ENCODE peak calls at places on chromosomes 5 and 9, in nine cellular contexts. K, S, F, H, T, N, M, E and A are unnamed samples.

GRCh38 chr5:34556514-34556782 is 99.7 kb upstream of the RAI14 start:
- DNase-seq in H (no peak), M (no peak), F (no peak), N (no peak), S (no peak), K (no peak), E (no peak), T (no peak), A (no peak)

GRCh38 chr9:126377521-126377920 is 50.9 kb downstream of the MVB12B start:
- DNase-seq in H (peak; percentile 81), K (no peak), S (no peak), N (no peak), M (no peak), E (no peak), T (no peak), F (no peak), A (no peak)

GRCh38 chr5:151780348-151780747 is 8.6 kb downstream of the G3BP1 start:
- DNase-seq in F (no peak), M (no peak), S (no peak), E (no peak), K (no peak), N (no peak), T (no peak), H (no peak), A (no peak)

GRCh38 chr5:111453290-111453689 is 59.0 kb downstream of the STARD4 start:
- DNase-seq in F (no peak), T (no peak), M (no peak), K (no peak), H (no peak), S (no peak), N (no peak), E (no peak), A (no peak)

GRCh38 chr5:31783246-31783645 is 144.3 kb downstream of the PDZD2 start:
- DNase-seq in N (no peak), S (no peak), K (no peak), H (no peak), M (no peak), E (no peak), F (no peak), T (no peak), A (no peak)

GRCh38 chr9:95373765-95374435 is 56.4 kb upstream of the FANCC start:
- DNase-seq in H (no peak), E (no peak), M (no peak), T (no peak), S (no peak), N (no peak), F (no peak), K (no peak), A (no peak)

GRCh38 chr9:3687136-3687535 is 161.3 kb upstream of the RFX3 start:
- DNase-seq in T (no peak), M (no peak), F (no peak), H (no peak), E (no peak), N (no peak), K (no peak), S (no peak), A (no peak)

GRCh38 chr5:140266471-140267200 is 36.3 kb downstream of the PFDN1 start:
- DNase-seq in N (no peak), E (peak; percentile 95), F (no peak), T (no peak), S (no peak), M (no peak), H (no peak), K (no peak), A (no peak)

GRCh38 chr5:37771731-37772130 is 68.1 kb downstream of the GDNF start:
- DNase-seq in T (no peak), E (no peak), S (no peak), K (no peak), M (no peak), N (no peak), F (no peak), H (no peak), A (no peak)

GRCh38 chr5:172303090-172303995 is 19.8 kb upstream of the UBTD2 start:
- DNase-seq in N (no peak), F (no peak), E (no peak), H (no peak), K (no peak), S (no peak), M (no peak), T (no peak), A (no peak)

GRCh38 chr9:131173995-131174394 is 48.6 kb downstream of the NUP214 start:
- DNase-seq in N (no peak), S (no peak), K (no peak), F (no peak), H (no peak), M (no peak), E (no peak), T (no peak), A (no peak)

GRCh38 chr9:137281345-137282116 is 4.0 kb downstream of the TOR4A start:
- DNase-seq in T (no peak), E (no peak), M (no peak), S (no peak), H (no peak), N (no peak), F (no peak), K (no peak), A (no peak)

GRCh38 chr5:132790201-132790870 is 13.3 kb upstream of the SEPTIN8 start:
- DNase-seq in M (no peak), H (no peak), T (no peak), E (no peak), K (no peak), F (no peak), N (no peak), S (no peak), A (no peak)

GRCh38 chr9:22354699-22355384 is 91.8 kb upstream of the DMRTA1 start:
- DNase-seq in S (no peak), M (no peak), T (no peak), K (no peak), N (no peak), F (no peak), E (no peak), H (no peak), A (no peak)

GRCh38 chr5:1031306-1031959 is 22.8 kb downstream of the NKD2 start:
- DNase-seq in S (no peak), T (no peak), M (no peak), E (no peak), H (peak; percentile 32), F (no peak), N (peak; percentile 4), K (no peak), A (peak; percentile 31)

GRCh38 chr9:137032893-137033292 is 1.0 kb upstream of the FUT7 start:
- DNase-seq in H (no peak), F (peak; percentile 80), N (peak; percentile 69), M (no peak), E (no peak), S (peak; percentile 89), T (no peak), K (peak; percentile 81), A (peak; percentile 89)

GRCh38 chr5:137095597-137095996 is 403.5 kb downstream of the SPOCK1 start:
- DNase-seq in F (no peak), E (no peak), K (no peak), M (no peak), T (no peak), H (no peak), S (no peak), N (no peak), A (no peak)

GRCh38 chr5:157602505-157602904 is 26.9 kb upstream of the ADAM19 start:
- DNase-seq in N (no peak), K (no peak), M (peak; percentile 24), S (no peak), F (no peak), E (peak; percentile 76), T (no peak), H (no peak), A (no peak)

GRCh38 chr5:127936439-127936972 is 147.1 kb upstream of the SLC12A2 start:
- DNase-seq in E (no peak), M (no peak), F (no peak), T (no peak), H (no peak), N (no peak), K (no peak), S (no peak), A (no peak)

GRCh38 chr9:124779368-124780059 is 2.6 kb downstream of the OLFML2A start:
- DNase-seq in T (peak; percentile 88), F (peak; percentile 59), N (no peak), H (peak; percentile 30), M (peak; percentile 63), S (no peak), K (no peak), E (no peak), A (no peak)
- H3K27ac ChIP-seq in T (peak overlapping the region; percentile 61), F (no peak overlapping the region), N (no peak overlapping the region), H (peak overlapping the region; percentile 14), M (no peak overlapping the region), S (peak overlapping the region; percentile 6), K (no peak overlapping the region), E (no peak overlapping the region), A (no peak overlapping the region)

DNA sequence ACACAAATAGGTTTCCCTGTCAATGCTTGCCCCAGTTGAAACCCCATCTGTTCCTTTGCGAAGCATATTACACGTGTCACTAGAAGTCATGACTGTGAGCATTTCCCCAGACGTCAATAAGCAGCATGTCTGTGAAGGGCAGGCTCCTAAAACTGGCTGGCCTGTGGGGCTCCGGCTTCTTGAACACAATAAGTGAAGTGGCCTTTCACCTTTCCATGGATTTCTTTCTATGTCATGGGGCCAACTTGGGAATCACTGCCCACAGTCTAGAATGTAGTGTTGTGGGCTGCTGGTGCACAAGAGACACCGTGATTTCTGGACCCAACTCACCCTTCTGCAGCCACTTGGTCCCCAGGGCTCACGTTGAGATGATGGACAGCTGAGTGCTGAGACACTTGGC is 60.4 kb upstream of the CTSL start:
- DNase-seq in N (no peak), H (no peak), E (no peak), F (no peak), T (no peak), M (no peak), K (no peak), S (no peak), A (no peak)
- H3K27ac ChIP-seq in N (no peak overlapping the region), H (no peak overlapping the region), E (no peak overlapping the region), F (no peak overlapping the region), T (no peak overlapping the region), M (no peak overlapping the region), K (no peak overlapping the region), S (no peak overlapping the region), A (no peak overlapping the region)

GRCh38 chr5:17004441-17005086 is 68.5 kb upstream of the MYO10 start:
- DNase-seq in N (no peak), E (no peak), M (no peak), T (no peak), S (no peak), H (no peak), K (no peak), F (no peak), A (no peak)
- H3K27ac ChIP-seq in N (no peak overlapping the region), E (no peak overlapping the region), M (no peak overlapping the region), T (no peak overlapping the region), S (no peak overlapping the region), H (no peak overlapping the region), K (no peak overlapping the region), F (peak overlapping the region; percentile 28), A (no peak overlapping the region)

DNA sequence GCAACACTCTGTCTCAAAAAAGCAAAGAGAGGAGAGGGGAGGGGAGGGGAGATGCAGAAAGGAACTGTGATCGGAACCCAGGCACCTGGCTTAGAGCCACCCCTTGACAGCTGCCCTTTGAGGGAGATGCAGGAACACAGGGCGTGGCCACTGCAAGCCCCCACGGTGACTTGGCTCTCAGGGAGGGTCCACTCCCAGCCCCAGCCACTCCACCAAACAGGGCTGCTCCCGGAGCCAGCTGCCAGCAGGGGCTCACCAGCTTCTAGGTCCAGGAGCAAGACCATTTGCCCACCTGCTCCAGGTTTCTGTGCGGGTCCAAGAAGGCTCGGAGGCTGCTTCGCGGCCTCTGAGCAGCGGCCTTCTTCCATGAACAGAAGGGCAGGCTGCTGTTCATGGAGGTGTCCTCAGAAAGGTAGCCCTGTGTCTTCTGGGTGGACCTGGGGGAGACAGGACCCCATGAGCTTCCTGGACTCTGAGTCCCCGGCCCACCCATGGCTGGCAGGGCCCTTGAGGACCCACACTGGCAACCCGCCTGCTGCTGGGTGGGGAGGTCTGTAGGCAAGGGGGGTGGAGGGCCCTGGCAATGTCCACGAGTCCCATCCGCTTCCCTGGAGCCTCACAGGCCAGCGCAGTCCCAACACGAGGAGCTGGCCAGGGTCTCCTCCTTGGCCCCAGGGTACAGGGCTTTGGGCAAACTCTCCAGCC is 7.9 kb downstream of the C9orf50 start:
- DNase-seq in H (no peak), N (no peak), S (peak; percentile 70), T (no peak), E (no peak), F (no peak), M (no peak), K (no peak), A (no peak)
- H3K27ac ChIP-seq in H (peak overlapping the region; percentile 93), N (no peak overlapping the region), S (no peak overlapping the region), T (peak overlapping the region; percentile 100), E (no peak overlapping the region), F (peak overlapping the region; percentile 38), M (no peak overlapping the region), K (no peak overlapping the region), A (no peak overlapping the region)